ENCODE peak calls at places on chromosomes 1 and 21, in seven cellular contexts. A is neuronal stem cell, X is small intestine, R is pancreas, W is body of pancreas, I is IMR-90, J is mammary epithelial cell. O is an unnamed sample.

GRCh38 chr1:204447736-204448135 is 36.1 kb upstream of the PPP1R15B start:
- DNase-seq in A (no peak), X (no peak), R (no peak), W (no peak), I (no peak), J (no peak), O (no peak)

GRCh38 chr1:17046043-17046657 is 7.7 kb downstream of the SDHB start:
- DNase-seq in A (no peak), X (peak; percentile 44), R (no peak), W (no peak), I (peak; percentile 72), J (peak; percentile 39), O (no peak)

GRCh38 chr1:20787100-20787774 is at the start of gene HP1BP3:
- DNase-seq in A (peak; percentile 62), X (peak; percentile 63), R (peak; percentile 85), W (peak; percentile 84), I (peak; percentile 62), J (peak; percentile 59), O (peak; percentile 63)

GRCh38 chr21:35401476-35401875 is 352.4 kb upstream of the RUNX1 start:
- DNase-seq in A (no peak), X (no peak), R (no peak), W (no peak), I (peak; percentile 19), J (no peak), O (no peak)

GRCh38 chr1:98045211-98046030 is 124.6 kb upstream of the DPYD start:
- DNase-seq in A (no peak), X (no peak), R (no peak), W (no peak), I (peak; percentile 62), J (peak; percentile 59), O (no peak)

GRCh38 chr1:119675349-119676343 is 27.6 kb upstream of the ZNF697 start:
- DNase-seq in A (peak; percentile 85), X (peak; percentile 79), R (peak; percentile 71), W (peak; percentile 91), I (peak; percentile 88), J (peak; percentile 78), O (peak; percentile 76)

GRCh38 chr1:180219776-180220175 is 10.3 kb upstream of the LHX4 start:
- DNase-seq in A (no peak), X (no peak), R (no peak), W (no peak), I (no peak), J (no peak), O (no peak)

GRCh38 chr1:232629250-232630046 is 485 bp downstream of the SIPA1L2 start:
- DNase-seq in A (no peak), X (peak; percentile 58), R (peak; percentile 25), W (peak; percentile 39), I (no peak), J (peak; percentile 32), O (no peak)

GRCh38 chr1:246724725-246725095 is 501 bp downstream of the SCCPDH start:
- DNase-seq in A (no peak), X (peak; percentile 46), R (no peak), W (peak; percentile 18), I (peak; percentile 46), J (no peak), O (peak; percentile 52)

GRCh38 chr21:45845063-45845789 is 136.3 kb upstream of the COL6A1 start:
- DNase-seq in A (no peak), X (no peak), R (no peak), W (no peak), I (no peak), J (no peak), O (no peak)

GRCh38 chr1:95233321-95233736 is 681 bp upstream of the RWDD3 start:
- DNase-seq in A (peak; percentile 23), X (peak; percentile 87), R (peak; percentile 45), W (peak; percentile 50), I (peak; percentile 21), J (no peak), O (no peak)

GRCh38 chr1:66278260-66279046 is 255.5 kb upstream of the SGIP1 start:
- DNase-seq in A (no peak), X (no peak), R (no peak), W (no peak), I (no peak), J (no peak), O (no peak)

GRCh38 chr1:36731226-36732037 is 248.7 kb upstream of the CSF3R start:
- DNase-seq in A (no peak), X (no peak), R (no peak), W (no peak), I (no peak), J (no peak), O (no peak)

GRCh38 chr1:219916257-219916656 is 12.1 kb downstream of the SLC30A10 start:
- DNase-seq in A (no peak), X (no peak), R (no peak), W (no peak), I (no peak), J (no peak), O (no peak)

GRCh38 chr1:61184035-61184713 is 101.8 kb downstream of the NFIA start:
- DNase-seq in A (no peak), X (peak; percentile 29), R (peak; percentile 96), W (peak; percentile 98), I (peak; percentile 63), J (peak; percentile 11), O (peak; percentile 58)

GRCh38 chr1:163072658-163073057 is 3.5 kb downstream of the RGS4 start:
- DNase-seq in A (no peak), X (no peak), R (no peak), W (no peak), I (peak; percentile 62), J (peak; percentile 79), O (no peak)

GRCh38 chr1:38005195-38006007 is at the start of gene FHL3:
- DNase-seq in A (peak; percentile 64), X (no peak), R (peak; percentile 84), W (peak; percentile 85), I (peak; percentile 33), J (no peak), O (peak; percentile 69)

GRCh38 chr1:7857000-7857399 is 4.1 kb upstream of the UTS2 start:
- DNase-seq in A (no peak), X (no peak), R (no peak), W (no peak), I (no peak), J (no peak), O (no peak)

GRCh38 chr1:179143332-179143731 is 61.5 kb downstream of the TOR3A start:
- DNase-seq in A (no peak), X (no peak), R (no peak), W (no peak), I (peak; percentile 96), J (peak; percentile 88), O (no peak)

GRCh38 chr1:56019472-56019871 is 559.9 kb downstream of the PLPP3 start:
- DNase-seq in A (no peak), X (no peak), R (no peak), W (no peak), I (peak; percentile 22), J (peak; percentile 8), O (no peak)

GRCh38 chr21:15682977-15683376 is 46.8 kb upstream of the USP25 start:
- DNase-seq in A (no peak), X (no peak), R (no peak), W (no peak), I (peak; percentile 57), J (peak; percentile 43), O (no peak)

GRCh38 chr1:52601976-52602327 is 219 bp upstream of the GPX7 start:
- DNase-seq in A (no peak), X (no peak), R (no peak), W (no peak), I (no peak), J (no peak), O (no peak)

GRCh38 chr1:167148388-167148787 is 54.5 kb downstream of the STYXL2 start:
- DNase-seq in A (no peak), X (no peak), R (no peak), W (no peak), I (no peak), J (no peak), O (no peak)

GRCh38 chr1:2294033-2294640 is 66.0 kb downstream of the SKI start:
- DNase-seq in A (no peak), X (no peak), R (no peak), W (no peak), I (peak; percentile 35), J (no peak), O (no peak)
- H3K4me1 ChIP-seq in A (peaks cover 5% of the 10 kb centered on the region), X (no peaks in the 10 kb centered on the region), R (no peaks in the 10 kb centered on the region), W (peaks cover 2% of the 10 kb centered on the region), I (peaks cover 52% of the 10 kb centered on the region), J (peaks cover 41% of the 10 kb centered on the region), O (no peaks in the 10 kb centered on the region)

DNA sequence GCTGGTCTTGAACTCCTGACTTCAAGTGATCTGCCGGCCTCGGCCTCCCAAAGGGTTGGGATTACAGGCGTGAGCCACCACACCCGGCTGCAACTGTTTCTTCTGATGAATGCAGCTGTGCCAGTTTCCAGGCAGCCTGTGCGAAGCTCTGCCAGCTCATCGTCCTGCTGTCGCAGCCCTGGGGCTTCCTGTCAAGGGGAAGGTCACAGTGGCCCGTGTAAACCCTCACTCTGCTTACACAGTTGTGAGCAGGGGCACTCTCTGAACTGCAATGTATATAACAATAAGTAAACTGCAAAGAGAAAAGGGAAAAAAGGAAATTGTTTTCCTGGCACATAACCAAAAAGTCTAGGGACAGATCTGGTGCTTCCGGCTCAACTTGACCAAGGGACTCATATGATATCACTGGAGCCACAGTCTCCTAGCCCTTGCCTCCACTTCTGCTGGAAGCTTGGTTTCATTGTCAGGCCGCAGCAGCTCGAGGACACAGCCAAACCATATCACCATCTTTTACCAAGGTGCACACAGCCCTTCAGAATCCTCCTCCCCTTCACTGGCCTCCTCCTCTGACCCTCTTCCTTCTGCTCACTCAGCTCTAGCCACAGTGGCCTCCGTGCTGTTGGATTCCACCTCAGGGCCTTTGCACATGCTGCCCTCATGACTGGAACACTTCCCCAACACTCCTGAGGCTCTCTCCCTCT is 22.8 kb upstream of the LBR start:
- DNase-seq in A (no peak), X (no peak), R (no peak), W (no peak), I (no peak), J (no peak), O (no peak)
- H3K4me3 ChIP-seq in A (no peak overlapping the region), X (no peak overlapping the region), R (no peak overlapping the region), W (no peak overlapping the region), I (no peak overlapping the region), J (no peak overlapping the region), O (no peak overlapping the region)

DNA sequence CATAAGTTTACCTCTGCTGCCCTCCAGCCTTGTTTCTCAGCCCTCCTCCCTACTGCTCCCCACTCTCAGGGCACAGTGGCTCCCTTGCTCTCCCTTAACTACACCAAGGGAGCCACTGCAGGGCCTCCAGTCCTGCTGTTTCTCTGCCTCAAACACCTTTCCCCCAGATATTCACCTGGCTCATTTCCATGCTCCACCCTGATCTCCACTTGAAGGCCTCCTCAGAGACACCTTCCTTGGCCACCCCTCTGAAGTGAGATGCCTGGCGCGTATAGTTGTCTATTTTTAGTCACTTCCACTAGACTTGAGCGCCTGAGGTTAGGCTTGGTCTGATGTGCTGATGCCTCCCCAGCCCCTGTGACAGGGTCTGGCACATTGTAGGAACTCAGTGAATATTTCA is 34.9 kb downstream of the SEC16B start:
- DNase-seq in A (no peak), X (no peak), R (no peak), W (no peak), I (no peak), J (no peak), O (no peak)
- H3K36me3 ChIP-seq in A (no peaks in the 10 kb centered on the region), X (no peaks in the 10 kb centered on the region), R (no peaks in the 10 kb centered on the region), W (peaks cover 11% of the 10 kb centered on the region), I (no peaks in the 10 kb centered on the region), J (no peaks in the 10 kb centered on the region), O (no peaks in the 10 kb centered on the region)

DNA sequence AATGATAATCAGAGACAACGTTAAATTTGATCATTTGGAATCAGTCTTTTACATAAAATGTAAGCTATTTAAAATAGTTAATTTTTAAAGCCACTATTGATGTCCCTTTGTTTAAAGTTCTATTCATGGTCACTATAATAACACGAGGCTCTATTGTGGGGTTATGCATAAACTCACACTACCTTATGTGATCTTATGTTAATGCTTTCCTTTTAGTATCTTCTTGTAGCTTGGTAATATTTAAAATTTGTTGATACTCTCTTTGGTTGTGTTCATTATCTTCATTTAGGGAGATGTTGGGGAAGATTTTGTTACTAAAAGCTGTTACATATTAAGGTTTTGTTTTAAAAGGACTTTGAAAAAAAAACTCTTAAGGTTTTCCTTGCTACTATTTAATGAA is 1.2 kb downstream of the B3GALT2 start:
- DNase-seq in A (no peak), X (no peak), R (no peak), W (no peak), I (no peak), J (no peak), O (peak; percentile 61)
- H3K4me1 ChIP-seq in A (peaks cover 11% of the 10 kb centered on the region), X (no peaks in the 10 kb centered on the region), R (peaks cover 9% of the 10 kb centered on the region), W (peaks cover 50% of the 10 kb centered on the region), I (peaks cover 8% of the 10 kb centered on the region), J (peaks cover 13% of the 10 kb centered on the region), O (peaks cover 65% of the 10 kb centered on the region)